ENCODE peak calls at places on chromosomes 11 and 22, in ten cellular contexts. B is NCI-H1092 treated with DMSO at 0.1 percent for 48 hours; V is fibroblast of lung; J is right lobe of liver; S is heart left ventricle; L is bronchial epithelial cell; P is pulmonary artery endothelial cell; X is NCI-H1436; I is cardiac fibroblast; D is stimulated activated CD8-positive, alpha-beta memory T cell treated with anti-CD3 and anti-CD28 coated beads, Interleukin-15, amount 100 ng/mL, for 48 hours. F is an unnamed sample.

GRCh38 chr11:92717240-92717639 is 252.2 kb upstream of the MTNR1B start:
- DNase-seq in B (no peak), V (no peak), J (no peak), S (no peak), L (peak; percentile 29), P (no peak), X (no peak), I (no peak), D (no peak), F (no peak)

GRCh38 chr11:75626692-75627536 is 41.9 kb downstream of the MAP6 start:
- DNase-seq in B (peak; percentile 30), V (no peak), J (no peak), S (no peak), L (peak; percentile 4), P (no peak), X (no peak), I (peak; percentile 23), D (no peak), F (peak; percentile 65)

GRCh38 chr11:78657441-78657840 is 82.8 kb upstream of the NARS2 start:
- DNase-seq in B (no peak), V (no peak), J (no peak), S (no peak), L (no peak), P (no peak), X (no peak), I (no peak), D (no peak), F (no peak)

GRCh38 chr11:35622070-35622469 is 3.8 kb downstream of the FJX1 start:
- DNase-seq in B (no peak), V (peak; percentile 58), J (no peak), S (no peak), L (peak; percentile 95), P (peak; percentile 39), X (no peak), I (peak; percentile 92), D (no peak), F (peak; percentile 82)

GRCh38 chr22:46105494-46106278 is 44.6 kb upstream of the PPARA start:
- DNase-seq in B (no peak), V (peak; percentile 65), J (peak; percentile 69), S (no peak), L (peak; percentile 73), P (no peak), X (no peak), I (peak; percentile 63), D (no peak), F (no peak)

GRCh38 chr11:13955971-13956421 is 6.5 kb upstream of the SPON1 start:
- DNase-seq in B (peak; percentile 55), V (peak; percentile 83), J (peak; percentile 57), S (no peak), L (peak; percentile 55), P (peak; percentile 27), X (peak; percentile 33), I (peak; percentile 80), D (no peak), F (peak; percentile 45)

GRCh38 chr11:61733120-61733978 is 19.1 kb upstream of the MYRF start:
- DNase-seq in B (peak; percentile 75), V (peak; percentile 84), J (peak; percentile 86), S (peak; percentile 93), L (peak; percentile 68), P (peak; percentile 49), X (peak; percentile 85), I (peak; percentile 85), D (peak; percentile 73), F (peak; percentile 93)

GRCh38 chr11:76601272-76601671 is 69.3 kb downstream of the LRRC32 start:
- DNase-seq in B (no peak), V (no peak), J (no peak), S (peak; percentile 21), L (no peak), P (no peak), X (no peak), I (no peak), D (no peak), F (no peak)

GRCh38 chr11:76698321-76699043 is 27.9 kb upstream of the LRRC32 start:
- DNase-seq in B (no peak), V (no peak), J (no peak), S (peak; percentile 17), L (no peak), P (no peak), X (no peak), I (peak; percentile 22), D (no peak), F (peak; percentile 55)

GRCh38 chr11:72735495-72736027 is 16.6 kb downstream of the ARAP1 start:
- DNase-seq in B (no peak), V (peak; percentile 47), J (no peak), S (peak; percentile 28), L (peak; percentile 45), P (peak; percentile 50), X (no peak), I (peak; percentile 67), D (no peak), F (peak; percentile 70)

GRCh38 chr11:110962907-110963306 is 250.7 kb upstream of the ARHGAP20 start:
- DNase-seq in B (no peak), V (peak; percentile 68), J (no peak), S (no peak), L (no peak), P (no peak), X (no peak), I (no peak), D (no peak), F (no peak)

GRCh38 chr11:117226388-117227385 is 5.2 kb downstream of the PCSK7 start:
- DNase-seq in B (peak; percentile 89), V (peak; percentile 82), J (peak; percentile 55), S (no peak), L (peak; percentile 61), P (peak; percentile 24), X (peak; percentile 47), I (peak; percentile 88), D (no peak), F (peak; percentile 90)

F was measured in A673.